ENCODE peak calls at places on chromosome 6, in six cellular contexts. P is A673, Q is iPS DF 6.9, H is cardiac muscle cell, S is pancreas, C is heart right ventricle. A is an unnamed sample. For H3K36me3, the result is how much of the 10 kb centered on the place peaks cover.

GRCh38 chr6:124978451-124979293 is 16.4 kb downstream of the RNF217 start:
- DNase-seq in P (no peak), Q (no peak), H (no peak), S (no peak), C (no peak), A (no peak)

GRCh38 chr6:158834675-158835385 is 15.7 kb upstream of the EZR start:
- DNase-seq in P (no peak), Q (no peak), H (no peak), S (no peak), C (no peak), A (peak)

GRCh38 chr6:106146852-106147351 is 60.8 kb downstream of the PRDM1 start:
- DNase-seq in P (no peak), Q (no peak), H (no peak), S (no peak), C (no peak), A (no peak)

GRCh38 chr6:127637830-127638229 is 60.9 kb downstream of the C6orf58 start:
- DNase-seq in P (no peak), Q (no peak), H (peak), S (no peak), C (no peak), A (no peak)

GRCh38 chr6:157574851-157575424 is 193.9 kb downstream of the ZDHHC14 start:
- DNase-seq in P (no peak), Q (no peak), H (no peak), S (no peak), C (no peak), A (no peak)

GRCh38 chr6:18389479-18389878 is 2.3 kb downstream of the RNF144B start:
- DNase-seq in P (no peak), Q (no peak), H (no peak), S (no peak), C (no peak), A (no peak)

GRCh38 chr6:139415365-139415764 is 40.9 kb upstream of the CITED2 start:
- DNase-seq in P (no peak), Q (no peak), H (no peak), S (no peak), C (no peak), A (no peak)

GRCh38 chr6:5998236-5998635 is 8.5 kb downstream of the NRN1 start:
- DNase-seq in P (no peak), Q (no peak), H (no peak), S (no peak), C (no peak), A (no peak)

GRCh38 chr6:110116258-110116657 is 63.2 kb downstream of the WASF1 start:
- DNase-seq in P (no peak), Q (no peak), H (no peak), S (no peak), C (no peak), A (peak)

GRCh38 chr6:157999100-158000051 is 17.7 kb downstream of the SYNJ2 start:
- DNase-seq in P (no peak), Q (no peak), H (no peak), S (peak), C (no peak), A (no peak)

GRCh38 chr6:156455847-156456246 is 321.3 kb upstream of the ARID1B start:
- DNase-seq in P (no peak), Q (no peak), H (no peak), S (no peak), C (no peak), A (no peak)

GRCh38 chr6:57108691-57109090 is 18.7 kb downstream of the ZNF451 start:
- DNase-seq in P (no peak), Q (no peak), H (no peak), S (no peak), C (no peak), A (no peak)

GRCh38 chr6:83518946-83519489 is 6.7 kb downstream of the PRSS35 start:
- DNase-seq in P (peak), Q (no peak), H (peak), S (no peak), C (no peak), A (no peak)

GRCh38 chr6:43058511-43058910 is 723 bp downstream of the MRPL2 start:
- DNase-seq in P (no peak), Q (no peak), H (no peak), S (no peak), C (no peak), A (no peak)
- H3K27ac ChIP-seq in P (peak), Q (no peak), H (peak), S (no peak), C (peak), A (no peak)

DNA sequence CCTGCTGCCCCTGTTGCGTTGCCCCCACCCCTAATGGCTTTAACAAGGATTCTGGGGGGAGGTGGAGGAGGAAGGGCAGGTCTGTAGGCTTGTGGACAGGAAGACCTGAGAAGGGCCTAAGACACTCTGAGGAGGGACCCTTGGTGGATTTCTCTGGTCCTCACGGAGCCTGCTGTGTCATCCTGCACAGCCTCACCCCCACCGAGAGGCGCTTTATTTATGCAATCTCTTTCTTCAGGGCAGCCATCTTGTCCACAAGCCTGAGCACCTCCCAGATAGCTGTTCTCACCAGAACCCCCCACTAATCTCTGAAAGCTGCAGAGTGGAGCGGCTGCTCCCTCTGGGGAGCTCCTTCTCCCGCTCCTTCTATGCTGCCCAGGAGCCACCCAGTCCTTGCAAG is 59.3 kb upstream of the MLN start:
- DNase-seq in P (no peak), Q (no peak), H (no peak), S (no peak), C (no peak), A (no peak)
- H3K36me3 ChIP-seq in P (under half), Q (under half), H (under half), S (under half), C (under half), A (under half)

GRCh38 chr6:169296170-169296569 is 42.5 kb upstream of the THBS2 start:
- DNase-seq in P (no peak), Q (no peak), H (no peak), S (no peak), C (no peak), A (no peak)

GRCh38 chr6:169292340-169293124 is 38.9 kb upstream of the THBS2 start:
- DNase-seq in P (peak), Q (no peak), H (peak), S (no peak), C (no peak), A (no peak)

GRCh38 chr6:169291639-169292339 is 38.1 kb upstream of the THBS2 start:
- DNase-seq in P (no peak), Q (no peak), H (no peak), S (no peak), C (no peak), A (no peak)

GRCh38 chr6:169291148-169291547 is 37.5 kb upstream of the THBS2 start:
- DNase-seq in P (no peak), Q (no peak), H (no peak), S (no peak), C (no peak), A (no peak)

GRCh38 chr6:169293196-169293595 is 39.5 kb upstream of the THBS2 start:
- DNase-seq in P (no peak), Q (no peak), H (peak), S (no peak), C (no peak), A (no peak)
- H3K4me3 ChIP-seq in P (no peak), Q (no peak), H (no peak), S (no peak), C (no peak), A (no peak)

DNA sequence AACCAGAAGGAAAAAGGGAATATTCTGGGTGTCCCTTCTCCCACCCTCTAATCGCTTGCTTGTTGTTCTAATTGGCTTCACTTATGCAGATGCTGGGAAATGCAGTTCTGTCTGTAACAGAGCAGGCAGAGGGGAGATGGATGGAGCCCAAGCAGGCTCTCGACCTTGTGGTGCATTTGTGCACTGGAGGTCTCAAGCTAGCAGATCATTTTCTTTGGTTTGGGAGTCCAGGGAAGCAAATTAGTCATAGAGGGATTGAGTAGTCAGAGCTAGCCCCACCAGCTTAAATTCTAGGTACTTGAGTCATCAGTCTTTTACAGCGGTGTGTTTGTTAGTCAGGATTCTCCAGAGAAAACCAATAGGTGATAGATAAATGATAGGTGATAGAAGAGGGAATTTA is 234.7 kb upstream of the ECI2 start:
- DNase-seq in P (no peak), Q (no peak), H (peak), S (no peak), C (no peak), A (no peak)
- H3K27ac ChIP-seq in P (no peak), Q (no peak), H (no peak), S (no peak), C (peak), A (no peak)

DNA sequence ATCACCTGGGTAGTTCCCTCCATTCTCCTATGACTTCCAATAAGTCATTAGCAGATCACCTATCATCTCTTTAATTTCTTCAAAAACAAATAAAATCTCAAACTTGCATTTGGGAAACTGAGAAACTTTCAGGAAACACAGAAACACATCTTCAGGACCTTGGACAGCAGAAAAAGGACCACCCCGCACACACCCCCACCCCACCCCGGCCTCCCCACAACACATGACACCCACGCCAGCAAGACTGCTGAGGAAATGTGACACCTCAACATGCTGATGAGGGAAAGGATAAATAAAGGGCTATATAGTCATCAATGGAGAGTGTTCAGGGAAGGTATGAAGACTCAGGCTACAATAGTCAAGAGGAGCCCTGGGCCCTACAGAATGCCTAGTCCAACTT is 15.6 kb upstream of the TRIM39 start:
- DNase-seq in P (no peak), Q (no peak), H (no peak), S (no peak), C (no peak), A (no peak)
- H3K36me3 ChIP-seq in P (under half), Q (under half), H (under half), S (under half), C (under half), A (under half)

GRCh38 chr6:27422651-27423332 is 34.2 kb downstream of the ZNF391 start:
- DNase-seq in P (no peak), Q (peak), H (peak), S (no peak), C (no peak), A (no peak)
- H3K4me3 ChIP-seq in P (no peak), Q (no peak), H (no peak), S (no peak), C (no peak), A (no peak)